ENCODE peak calls at places on chromosomes 16 and 17, in six cellular contexts. A is activated B cell treated with CpG ODN at 0.5 μM for 24 hours, L is GM12878, H is GM13977, R is astrocyte of the spinal cord, M is pancreas. E is an unnamed sample.

GRCh38 chr17:76983075-76983411 is 114.8 kb downstream of the MGAT5B start:
- DNase-seq in A (no peak), L (no peak), H (no peak), R (no peak), M (no peak), E (no peak)

GRCh38 chr17:38336838-38337237 is 6.9 kb downstream of the GPR179 start:
- DNase-seq in A (no peak), L (no peak), H (no peak), R (no peak), M (no peak), E (no peak)

GRCh38 chr16:26802440-26802839 is 264.3 kb upstream of the C16orf82 start:
- DNase-seq in A (no peak), L (no peak), H (no peak), R (no peak), M (no peak), E (no peak)

GRCh38 chr16:81170824-81171223 is 67.7 kb upstream of the BCO1 start:
- DNase-seq in A (no peak), L (no peak), H (no peak), R (no peak), M (no peak), E (no peak)

GRCh38 chr16:21233045-21233520 is 416 bp upstream of the ANKS4B start:
- DNase-seq in A (no peak), L (no peak), H (no peak), R (no peak), M (no peak), E (no peak)

GRCh38 chr16:67016143-67016542 is 12.8 kb upstream of the CBFB start:
- DNase-seq in A (no peak), L (no peak), H (no peak), R (no peak), M (no peak), E (no peak)

GRCh38 chr17:79011451-79012147 is 2.0 kb upstream of the CANT1 start:
- DNase-seq in A (no peak), L (no peak), H (no peak), R (no peak), M (no peak), E (no peak)

GRCh38 chr16:62021295-62021694 is 14.9 kb downstream of the CDH8 start:
- DNase-seq in A (no peak), L (no peak), H (no peak), R (peak), M (no peak), E (no peak)

GRCh38 chr16:55597928-55598327 is 31.4 kb downstream of the CAPNS2 start:
- DNase-seq in A (no peak), L (no peak), H (no peak), R (no peak), M (no peak), E (no peak)

GRCh38 chr17:56710986-56711385 is 117.5 kb downstream of the NOG start:
- DNase-seq in A (no peak), L (no peak), H (no peak), R (no peak), M (no peak), E (no peak)

GRCh38 chr17:14622622-14623101 is 321.8 kb downstream of the HS3ST3B1 start:
- DNase-seq in A (no peak), L (no peak), H (no peak), R (no peak), M (no peak), E (no peak)

GRCh38 chr17:65797809-65798208 is 236.4 kb upstream of the AXIN2 start:
- DNase-seq in A (no peak), L (no peak), H (no peak), R (no peak), M (no peak), E (no peak)

GRCh38 chr17:65800655-65801054 is 239.2 kb upstream of the AXIN2 start:
- DNase-seq in A (no peak), L (no peak), H (no peak), R (no peak), M (no peak), E (no peak)

GRCh38 chr17:65801513-65801912 is 240.1 kb upstream of the AXIN2 start:
- DNase-seq in A (no peak), L (no peak), H (no peak), R (no peak), M (no peak), E (no peak)

GRCh38 chr17:65799454-65799853 is 238.0 kb upstream of the AXIN2 start:
- DNase-seq in A (no peak), L (no peak), H (no peak), R (no peak), M (no peak), E (no peak)

GRCh38 chr17:65799869-65800268 is 238.4 kb upstream of the AXIN2 start:
- DNase-seq in A (no peak), L (no peak), H (no peak), R (no peak), M (no peak), E (no peak)
- TF ChIP-seq CTCF in A (no peak), L (no peak), H (no peak), R (no peak), M (no peak), E (no peak)

GRCh38 chr17:75393523-75394331 is 11.8 kb downstream of the GRB2 start:
- DNase-seq in A (peak), L (peak), H (peak), R (peak), M (peak), E (peak)
- TF ChIP-seq CTCF in A (no peak), L (peak), H (no peak), R (no peak), M (no peak), E (no peak)

DNA sequence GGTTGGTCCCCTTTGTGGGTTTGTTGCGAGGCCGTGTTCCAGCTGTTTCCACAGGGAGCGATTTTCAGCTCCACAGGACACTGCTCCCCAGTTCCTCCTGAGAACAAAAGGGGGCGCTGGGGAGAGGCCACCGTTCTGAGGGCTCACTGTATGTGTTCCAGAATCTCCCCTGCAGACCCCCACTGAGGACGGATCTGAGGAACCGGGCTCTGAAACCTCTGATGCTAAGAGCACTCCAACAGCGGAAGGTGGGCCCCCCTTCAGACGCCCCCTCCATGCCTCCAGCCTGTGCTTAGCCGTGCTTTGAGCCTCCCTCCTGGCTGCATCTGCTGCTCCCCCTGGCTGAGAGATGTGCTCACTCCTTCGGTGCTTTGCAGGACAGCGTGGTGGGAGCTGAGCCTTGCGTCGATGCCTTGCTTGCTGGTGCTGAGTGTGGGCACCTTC is 27.3 kb upstream of the STH start:
- DNase-seq in A (no peak), L (no peak), H (no peak), R (no peak), M (no peak), E (no peak)
- TF ChIP-seq CTCF in A (no peak), L (no peak), H (peak), R (no peak), M (no peak), E (no peak)

GRCh38 chr16:78437352-78437968 is 338.0 kb downstream of the WWOX start:
- DNase-seq in A (no peak), L (no peak), H (peak), R (peak), M (peak), E (peak)

GRCh38 chr16:78439646-78440045 is 340.2 kb downstream of the WWOX start:
- DNase-seq in A (no peak), L (no peak), H (no peak), R (no peak), M (no peak), E (no peak)

GRCh38 chr16:78436023-78436422 is 336.6 kb downstream of the WWOX start:
- DNase-seq in A (no peak), L (no peak), H (no peak), R (no peak), M (no peak), E (no peak)

GRCh38 chr16:78434401-78434800 is 334.9 kb downstream of the WWOX start:
- DNase-seq in A (no peak), L (no peak), H (no peak), R (no peak), M (no peak), E (no peak)

DNA sequence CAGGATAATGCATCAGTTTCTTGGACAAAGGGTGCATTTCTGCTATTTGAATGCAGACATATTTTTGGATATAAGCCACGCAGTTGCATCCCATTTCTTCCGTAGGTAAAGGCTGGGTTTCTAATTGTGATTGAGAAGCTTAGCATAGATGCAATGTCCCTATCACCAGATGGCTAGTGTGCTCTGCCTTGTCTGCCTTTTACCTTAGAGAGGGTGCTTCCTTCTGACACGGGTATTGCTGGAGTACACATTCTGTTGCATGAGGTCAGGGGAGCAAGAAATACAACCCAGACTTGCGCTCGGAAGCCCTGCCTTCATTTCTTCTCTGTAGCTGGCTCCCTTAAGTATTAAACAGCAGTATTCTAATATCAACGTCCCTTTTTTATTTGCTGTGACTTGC is 337.4 kb downstream of the WWOX start:
- DNase-seq in A (no peak), L (no peak), H (no peak), R (no peak), M (no peak), E (no peak)
- TF ChIP-seq CTCF in A (no peak), L (no peak), H (no peak), R (no peak), M (no peak), E (no peak)

GRCh38 chr16:30652718-30653117 is 2.0 kb downstream of the PRR14 start:
- DNase-seq in A (no peak), L (no peak), H (no peak), R (no peak), M (no peak), E (no peak)

GRCh38 chr16:30652005-30652296 is 1.2 kb downstream of the PRR14 start:
- DNase-seq in A (no peak), L (no peak), H (no peak), R (no peak), M (no peak), E (no peak)

GRCh38 chr16:30651124-30652004 is 604 bp downstream of the PRR14 start:
- DNase-seq in A (peak), L (no peak), H (peak), R (peak), M (peak), E (peak)

GRCh38 chr16:30649725-30650368 is 913 bp upstream of the PRR14 start:
- DNase-seq in A (no peak), L (no peak), H (no peak), R (peak), M (no peak), E (no peak)

GRCh38 chr16:30650369-30651123 is at the start of gene PRR14:
- DNase-seq in A (peak), L (peak), H (peak), R (peak), M (peak), E (peak)
- TF ChIP-seq CTCF in A (no peak), L (no peak), H (no peak), R (peak), M (peak), E (peak)

GRCh38 chr17:3732171-3732570 is 8.5 kb downstream of the HASPIN start:
- DNase-seq in A (no peak), L (peak), H (peak), R (peak), M (no peak), E (no peak)
- TF ChIP-seq CTCF in A (no peak), L (peak), H (peak), R (no peak), M (no peak), E (no peak)

DNA sequence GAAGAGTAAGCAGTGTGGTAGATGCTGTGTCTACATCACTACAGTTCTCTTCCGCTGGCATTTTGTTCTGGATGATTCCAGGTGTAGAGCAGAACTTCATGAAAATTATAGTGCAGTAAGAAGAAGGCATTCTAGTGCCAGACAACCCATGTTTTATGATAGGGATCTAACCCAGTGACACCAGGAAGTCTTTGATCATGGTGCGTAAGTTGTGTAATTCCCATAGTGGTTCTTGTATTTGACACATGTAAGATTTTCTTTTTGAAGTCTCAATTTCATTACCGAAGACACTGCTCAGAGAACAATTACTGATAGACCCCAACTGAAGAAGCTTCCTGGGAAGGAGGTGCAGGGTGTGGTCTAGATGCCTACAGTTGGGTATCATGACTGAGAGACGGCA is 356.9 kb downstream of the CA10 start:
- DNase-seq in A (no peak), L (no peak), H (no peak), R (no peak), M (no peak), E (no peak)
- TF ChIP-seq CTCF in A (no peak), L (no peak), H (no peak), R (no peak), M (no peak), E (no peak)

GRCh38 chr17:66200685-66201092 is 8.8 kb upstream of the CEP112 start:
- DNase-seq in A (no peak), L (no peak), H (no peak), R (peak), M (peak), E (peak)
- TF ChIP-seq CTCF in A (no peak), L (peak), H (no peak), R (peak), M (peak), E (peak)

E was measured in Calu3.